ENCODE peak calls at places on chromosomes 11 and 22, in six cellular contexts. Y is ecto neural progenitor cell; Q is kidney; J is naive thymus-derived CD8-positive, alpha-beta T cell; X is tibial nerve; A is GM12865. T is an unnamed sample.
A peak's percentile ranks its signal among the peaks of the same experiment; 100 is the strongest.

GRCh38 chr11:8732748-8733241 is 50.2 kb downstream of the RPL27A start:
- DNase-seq in Q (peak; percentile 86), X (no peak), A (no peak), Y (no peak), J (no peak), T (no peak)

GRCh38 chr11:76215946-76216345 is 9.6 kb upstream of the WNT11 start:
- DNase-seq in Y (no peak), Q (peak; percentile 21), J (no peak), A (no peak), X (no peak), T (no peak)

GRCh38 chr22:26499188-26499703 is 13.0 kb downstream of the TFIP11 start:
- DNase-seq in X (no peak), J (no peak), Y (no peak), A (no peak), Q (no peak), T (no peak)

GRCh38 chr22:30262917-30263741 is 3.5 kb downstream of the OSM start:
- DNase-seq in X (peak; percentile 83), Y (peak; percentile 91), J (peak; percentile 73), Q (peak; percentile 85), A (peak; percentile 76), T (peak; percentile 84)

GRCh38 chr11:1939006-1939626 is 8.0 kb upstream of the MRPL23 start:
- DNase-seq in X (no peak), Q (peak; percentile 64), A (no peak), J (peak; percentile 11), Y (no peak), T (peak; percentile 42)

GRCh38 chr11:83122766-83123165 is 34.2 kb upstream of the PCF11 start:
- DNase-seq in Q (no peak), A (no peak), Y (no peak), X (no peak), J (no peak), T (no peak)

GRCh38 chr11:134925432-134925831 is 513.4 kb upstream of the B3GAT1 start:
- DNase-seq in J (no peak), X (no peak), Y (no peak), Q (no peak), A (no peak), T (no peak)

GRCh38 chr11:70371241-70371640 is 27.1 kb upstream of the CTTN start:
- DNase-seq in A (no peak), J (no peak), Q (no peak), X (no peak), Y (no peak), T (no peak)